ENCODE peak calls at places on chromosomes 16 and 17, in five cellular contexts. U is H9, S is EH, F is posterior cingulate gyrus, B is hypothalamus. W is an unnamed sample.

GRCh38 chr16:1105888-1106620 is 10.0 kb upstream of the C1QTNF8 start:
- DNase-seq in S (peak), B (peak), F (peak), U (peak), W (no peak)

GRCh38 chr16:16067127-16067526 is 117.7 kb downstream of the ABCC1 start:
- DNase-seq in S (peak), B (no peak), U (no peak), F (no peak), W (no peak)

GRCh38 chr16:29916979-29917378 is 9.0 kb downstream of the KCTD13 start:
- DNase-seq in F (no peak), U (no peak), S (no peak), B (no peak), W (no peak)

GRCh38 chr17:29567362-29568330 is 809 bp upstream of the ABHD15 start:
- DNase-seq in S (peak), B (peak), U (peak), F (no peak), W (peak)

GRCh38 chr16:19393226-19394074 is 24.2 kb upstream of the TMC5 start:
- DNase-seq in F (no peak), B (no peak), U (no peak), S (peak), W (no peak)

GRCh38 chr17:78599419-78599818 is 22.2 kb upstream of the DNAH17 start:
- DNase-seq in B (no peak), U (no peak), S (no peak), F (no peak), W (no peak)

GRCh38 chr16:80197790-80198201 is 343.0 kb upstream of the DYNLRB2 start:
- DNase-seq in U (no peak), B (no peak), S (peak), F (no peak), W (no peak)

GRCh38 chr17:57035971-57036481 is 49.0 kb upstream of the AKAP1 start:
- DNase-seq in F (no peak), S (no peak), U (no peak), B (no peak), W (no peak)

GRCh38 chr16:17270683-17271109 is 200.1 kb downstream of the XYLT1 start:
- DNase-seq in F (no peak), U (no peak), S (no peak), B (no peak), W (no peak)

GRCh38 chr17:38741853-38742421 is 6.2 kb downstream of the PCGF2 start:
- DNase-seq in S (no peak), B (no peak), F (no peak), U (no peak), W (no peak)

GRCh38 chr16:69031877-69032301 is 73.6 kb upstream of the HAS3 start:
- DNase-seq in S (no peak), U (no peak), B (no peak), F (no peak), W (no peak)

GRCh38 chr17:2634361-2634960 is 41.0 kb downstream of the PAFAH1B1 start:
- DNase-seq in S (peak), U (peak), B (no peak), F (no peak), W (no peak)

GRCh38 chr16:5649762-5650445 is 552.3 kb upstream of the EEF2KMT start:
- DNase-seq in B (no peak), S (no peak), U (no peak), F (no peak), W (no peak)

GRCh38 chr17:28726396-28726911 is 421 bp upstream of the TLCD1 start:
- DNase-seq in S (peak), U (peak), F (no peak), B (no peak), W (peak)

GRCh38 chr17:5562172-5562571 is 22.1 kb downstream of the NLRP1 start:
- DNase-seq in F (no peak), U (no peak), S (no peak), B (no peak), W (no peak)

GRCh38 chr17:73203135-73203787 is 10.4 kb downstream of the COG1 start:
- DNase-seq in F (no peak), B (no peak), U (no peak), S (peak), W (no peak)

GRCh38 chr17:49333806-49334205 is 28.2 kb downstream of the ZNF652 start:
- DNase-seq in S (peak), B (no peak), F (no peak), U (no peak), W (no peak)

GRCh38 chr16:81797443-81797842 is 18.4 kb downstream of the PLCG2 start:
- DNase-seq in U (no peak), B (no peak), F (no peak), S (no peak), W (no peak)

GRCh38 chr16:89446136-89446974 is 44.0 kb downstream of the ANKRD11 start:
- DNase-seq in S (no peak), F (no peak), B (no peak), U (no peak), W (no peak)

GRCh38 chr17:50258647-50259483 is 15.4 kb upstream of the TMEM92 start:
- DNase-seq in S (peak), F (no peak), B (no peak), U (peak), W (no peak)